ENCODE peak calls at places on chromosome 3, in ten cellular contexts. Y, S, T, R, W, E, I, D, A and Z are unnamed samples.

GRCh38 chr3:661356-661755 is 431.5 kb upstream of the CNTN6 start:
- DNase-seq in E (no peak), T (no peak), Y (no peak), I (no peak), R (no peak), S (no peak), A (no peak), W (no peak), D (no peak), Z (no peak)

GRCh38 chr3:45623846-45624245 is 29.3 kb downstream of the LIMD1 start:
- DNase-seq in Y (no peak), D (peak), I (no peak), S (no peak), T (no peak), W (no peak), R (no peak), E (no peak), A (no peak), Z (no peak)

GRCh38 chr3:159882784-159883779 is 105.6 kb upstream of the IL12A start:
- DNase-seq in E (no peak), R (no peak), S (no peak), I (no peak), T (no peak), D (no peak), A (no peak), Y (peak), W (no peak), Z (no peak)

GRCh38 chr3:118772036-118773030 is 262.3 kb downstream of the IGSF11 start:
- DNase-seq in S (no peak), R (no peak), W (no peak), T (no peak), E (no peak), Y (peak), D (no peak), I (no peak), A (no peak), Z (no peak)

GRCh38 chr3:15386352-15386751 is 41.0 kb downstream of the METTL6 start:
- DNase-seq in D (no peak), A (no peak), T (no peak), W (no peak), S (no peak), I (no peak), E (no peak), R (no peak), Y (no peak), Z (no peak)

GRCh38 chr3:79521221-79521848 is 246.5 kb downstream of the ROBO1 start:
- DNase-seq in A (no peak), D (no peak), S (no peak), Y (no peak), R (no peak), T (peak), W (no peak), I (no peak), E (no peak), Z (no peak)

GRCh38 chr3:132543016-132543739 is 53.9 kb upstream of the ACKR4 start:
- DNase-seq in A (no peak), S (no peak), T (no peak), E (no peak), R (no peak), I (no peak), Y (no peak), W (no peak), D (no peak), Z (no peak)

GRCh38 chr3:138174421-138175122 is at the start of gene DBR1:
- DNase-seq in W (peak), S (peak), A (peak), I (peak), D (no peak), Y (peak), E (peak), T (peak), R (peak), Z (peak)

GRCh38 chr3:171950373-171950772 is 89.0 kb upstream of the FNDC3B start:
- DNase-seq in Y (peak), R (no peak), E (no peak), T (no peak), W (no peak), I (no peak), S (no peak), D (no peak), A (no peak), Z (no peak)

GRCh38 chr3:149917124-149917667 is 53.5 kb downstream of the PFN2 start:
- DNase-seq in E (no peak), Y (no peak), T (no peak), W (no peak), A (no peak), D (no peak), S (no peak), R (no peak), I (no peak), Z (no peak)

GRCh38 chr3:57943525-57944312 is 64.5 kb upstream of the FLNB start:
- DNase-seq in I (no peak), T (no peak), D (peak), A (no peak), W (no peak), S (no peak), E (no peak), R (no peak), Y (no peak), Z (no peak)

GRCh38 chr3:127738192-127738840 is 65.6 kb downstream of the ABTB1 start:
- DNase-seq in T (no peak), Y (no peak), W (no peak), E (peak), I (peak), R (no peak), A (no peak), S (no peak), D (no peak), Z (no peak)